ENCODE peak calls at places on chromosomes 4 and X, in four cellular contexts. Z is GM10248, L is lower leg skin, S is tibial nerve. J is an unnamed sample.

GRCh38 chr4:35939746-35940145 is 304.6 kb downstream of the ARAP2 start:
- DNase-seq in Z (no peak), L (no peak), S (no peak), J (no peak)

GRCh38 chr4:30283336-30283735 is 436.8 kb upstream of the PCDH7 start:
- DNase-seq in Z (no peak), S (no peak), L (no peak), J (no peak)

GRCh38 chrX:111009256-111009655 is 86.7 kb upstream of the PAK3 start:
- DNase-seq in Z (no peak), S (no peak), L (no peak), J (no peak)

GRCh38 chr4:185232370-185232769 is 23.0 kb downstream of the SNX25 start:
- DNase-seq in S (no peak), L (no peak), Z (no peak), J (no peak)

GRCh38 chr4:68654946-68655721 is 15.3 kb downstream of the UGT2B15 start:
- DNase-seq in Z (no peak), L (no peak), S (no peak), J (no peak)

GRCh38 chr4:28490669-28491068 is 1630.0 kb downstream of the STIM2 start:
- DNase-seq in Z (no peak), L (no peak), S (no peak), J (no peak)

GRCh38 chr4:158823461-158823873 is 54.6 kb downstream of the FNIP2 start:
- DNase-seq in L (no peak), Z (no peak), S (no peak), J (no peak)

GRCh38 chrX:131704136-131704695 is 160.3 kb downstream of the OR13H1 start:
- DNase-seq in Z (peak; percentile 34), L (no peak), S (no peak), J (no peak)

GRCh38 chr4:74228691-74229640 is 71.0 kb downstream of the MTHFD2L start:
- DNase-seq in S (peak; percentile 67), L (peak; percentile 61), Z (peak; percentile 31), J (no peak)

DNA sequence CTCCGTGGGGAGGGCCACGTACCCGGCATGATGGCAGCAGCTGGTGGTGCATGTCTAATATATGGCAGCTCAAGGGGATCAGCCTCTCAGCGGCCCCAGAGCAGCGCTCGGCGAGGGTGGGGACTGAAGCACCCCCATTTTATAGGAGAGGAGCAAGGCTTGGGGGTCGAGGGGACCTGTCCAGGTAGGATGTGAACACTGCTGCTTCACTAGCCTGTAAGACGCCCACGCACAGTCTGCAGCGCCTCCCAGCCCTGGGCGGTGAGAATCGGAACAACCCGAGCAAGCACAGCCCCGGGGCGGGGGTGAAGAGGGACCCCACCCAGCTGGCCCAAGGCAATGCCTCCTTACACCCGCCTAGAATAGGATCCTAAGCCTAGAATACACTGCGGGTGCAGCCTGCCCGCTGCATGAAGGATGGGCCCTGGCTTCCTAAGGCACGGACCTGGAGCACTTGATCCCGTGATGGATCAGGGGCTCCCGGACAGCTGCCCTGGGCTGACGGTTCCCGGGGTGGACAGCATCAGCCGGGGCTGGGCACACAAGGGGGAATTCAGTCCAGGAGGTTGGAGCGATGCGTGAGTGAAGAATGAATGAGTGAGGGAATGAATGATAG is 17.6 kb downstream of the ADRA2C start:
- DNase-seq in Z (peak; percentile 51), S (no peak), L (no peak), J (no peak)
- TF ChIP-seq CTCF in Z (no peak), S (no peak), L (no peak), J (no peak)

GRCh38 chrX:97400492-97400891 is 516.8 kb downstream of the RPA4 start:
- DNase-seq in Z (no peak), S (no peak), L (no peak), J (no peak)

GRCh38 chrX:97399400-97399799 is 515.7 kb downstream of the RPA4 start:
- DNase-seq in Z (peak; percentile 13), L (no peak), S (no peak), J (no peak)

GRCh38 chrX:97401154-97401553 is 517.4 kb downstream of the RPA4 start:
- DNase-seq in Z (no peak), S (no peak), L (no peak), J (no peak)

GRCh38 chrX:97398030-97398551 is 514.4 kb downstream of the RPA4 start:
- DNase-seq in S (no peak), L (no peak), Z (peak; percentile 11), J (no peak)

GRCh38 chrX:97397371-97397770 is 513.7 kb downstream of the RPA4 start:
- DNase-seq in S (no peak), Z (no peak), L (no peak), J (no peak)
- TF ChIP-seq CTCF in S (no peak), Z (no peak), L (no peak), J (no peak)

GRCh38 chrX:123884809-123885408 is 25.1 kb downstream of the XIAP start:
- DNase-seq in S (peak; percentile 50), L (peak; percentile 20), Z (peak; percentile 49), J (no peak)
- TF ChIP-seq CTCF in S (peak; percentile 38), L (no peak), Z (peak; percentile 14), J (peak; percentile 65)

GRCh38 chr4:87006531-87007344 is 71.9 kb downstream of the AFF1 start:
- DNase-seq in L (peak; percentile 88), S (peak; percentile 86), Z (peak; percentile 82), J (peak; percentile 97)
- TF ChIP-seq CTCF in L (no peak), S (peak; percentile 14), Z (peak; percentile 29), J (peak; percentile 44)

DNA sequence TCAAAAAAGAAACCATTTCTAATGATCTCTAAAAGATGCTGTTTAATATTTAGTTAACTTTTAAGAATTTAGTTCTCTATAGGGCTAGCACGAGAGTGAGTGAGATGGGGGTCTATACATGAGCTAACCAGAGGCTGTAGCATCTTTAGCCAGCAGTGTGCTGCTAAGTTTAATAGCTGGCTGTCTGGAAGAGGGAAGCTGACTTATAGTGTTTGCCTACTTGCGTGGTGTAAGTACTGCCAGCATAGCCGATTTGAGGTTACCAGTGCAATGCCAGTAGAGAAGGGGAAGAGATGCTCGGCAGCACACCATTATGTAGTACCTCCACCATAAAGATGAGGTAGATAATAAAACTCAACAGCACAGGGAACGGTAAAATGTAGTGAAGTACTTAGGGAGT is 47.1 kb upstream of the TMEM131L start:
- DNase-seq in L (no peak), S (no peak), Z (no peak), J (peak; percentile 13)
- TF ChIP-seq CTCF in L (no peak), S (no peak), Z (no peak), J (no peak)